ENCODE peak calls at places on chromosomes 12 and 14, in eight cellular contexts. M is IMR-90, U is A549, L is ovary, Y is transverse colon, S is stomach, K is body of pancreas, A is prostate gland. B is an unnamed sample. For H3K4me1, the result is how much of the 10 kb centered on the place peaks cover.

GRCh38 chr14:32826404-32827082 is 112.1 kb upstream of the NPAS3 start:
- DNase-seq in M (no peak), U (no peak), L (no peak), Y (no peak), S (no peak), K (no peak), A (no peak), B (peak)

GRCh38 chr12:98352218-98352811 is 163.1 kb upstream of the TMPO start:
- DNase-seq in M (peak), U (peak), L (no peak), Y (no peak), S (no peak), K (no peak), A (no peak), B (no peak)

GRCh38 chr14:51626788-51627187 is 24.9 kb upstream of the FRMD6 start:
- DNase-seq in M (no peak), U (no peak), L (no peak), Y (no peak), S (no peak), K (no peak), A (no peak), B (no peak)

GRCh38 chr12:122028165-122028591 is 6.5 kb downstream of the BCL7A start:
- DNase-seq in M (no peak), U (no peak), L (no peak), Y (no peak), S (no peak), K (no peak), A (no peak), B (no peak)

GRCh38 chr12:12466157-12466556 is 96.5 kb downstream of the DUSP16 start:
- DNase-seq in M (no peak), U (no peak), L (no peak), Y (no peak), S (no peak), K (no peak), A (no peak), B (no peak)

GRCh38 chr14:66396165-66396564 is 90.0 kb upstream of the CCDC196 start:
- DNase-seq in M (no peak), U (no peak), L (no peak), Y (no peak), S (no peak), K (no peak), A (no peak), B (no peak)

GRCh38 chr12:57390174-57390573 is 40.7 kb downstream of the R3HDM2 start:
- DNase-seq in M (no peak), U (no peak), L (no peak), Y (no peak), S (no peak), K (no peak), A (no peak), B (no peak)

GRCh38 chr14:22448035-22448904 is 140.8 kb downstream of the DAD1 start:
- DNase-seq in M (no peak), U (no peak), L (no peak), Y (no peak), S (no peak), K (no peak), A (no peak), B (no peak)

GRCh38 chr12:39354955-39355354 is 88.0 kb downstream of the KIF21A start:
- DNase-seq in M (no peak), U (no peak), L (no peak), Y (no peak), S (no peak), K (no peak), A (no peak), B (no peak)

GRCh38 chr12:49776413-49776812 is 35.1 kb downstream of the TMBIM6 start:
- DNase-seq in M (peak), U (peak), L (peak), Y (peak), S (peak), K (peak), A (peak), B (peak)

GRCh38 chr14:101965145-101965531 is 765 bp downstream of the DYNC1H1 start:
- DNase-seq in M (peak), U (no peak), L (peak), Y (peak), S (peak), K (peak), A (peak), B (peak)

GRCh38 chr12:89481218-89481914 is 43.2 kb downstream of the GALNT4 start:
- DNase-seq in M (peak), U (no peak), L (no peak), Y (no peak), S (no peak), K (no peak), A (no peak), B (no peak)

GRCh38 chr14:104856157-104856868 is 8.8 kb upstream of the CEP170B start:
- DNase-seq in M (no peak), U (no peak), L (no peak), Y (no peak), S (no peak), K (no peak), A (no peak), B (no peak)

GRCh38 chr14:89058707-89059106 is 234.3 kb downstream of the TTC8 start:
- DNase-seq in M (peak), U (no peak), L (no peak), Y (no peak), S (no peak), K (no peak), A (no peak), B (no peak)

GRCh38 chr12:32107376-32108267 is 975 bp downstream of the BICD1 start:
- DNase-seq in M (peak), U (peak), L (peak), Y (peak), S (no peak), K (no peak), A (no peak), B (peak)

GRCh38 chr12:92656911-92657310 is 45.9 kb upstream of the PLEKHG7 start:
- DNase-seq in M (peak), U (no peak), L (no peak), Y (no peak), S (no peak), K (no peak), A (no peak), B (no peak)

DNA sequence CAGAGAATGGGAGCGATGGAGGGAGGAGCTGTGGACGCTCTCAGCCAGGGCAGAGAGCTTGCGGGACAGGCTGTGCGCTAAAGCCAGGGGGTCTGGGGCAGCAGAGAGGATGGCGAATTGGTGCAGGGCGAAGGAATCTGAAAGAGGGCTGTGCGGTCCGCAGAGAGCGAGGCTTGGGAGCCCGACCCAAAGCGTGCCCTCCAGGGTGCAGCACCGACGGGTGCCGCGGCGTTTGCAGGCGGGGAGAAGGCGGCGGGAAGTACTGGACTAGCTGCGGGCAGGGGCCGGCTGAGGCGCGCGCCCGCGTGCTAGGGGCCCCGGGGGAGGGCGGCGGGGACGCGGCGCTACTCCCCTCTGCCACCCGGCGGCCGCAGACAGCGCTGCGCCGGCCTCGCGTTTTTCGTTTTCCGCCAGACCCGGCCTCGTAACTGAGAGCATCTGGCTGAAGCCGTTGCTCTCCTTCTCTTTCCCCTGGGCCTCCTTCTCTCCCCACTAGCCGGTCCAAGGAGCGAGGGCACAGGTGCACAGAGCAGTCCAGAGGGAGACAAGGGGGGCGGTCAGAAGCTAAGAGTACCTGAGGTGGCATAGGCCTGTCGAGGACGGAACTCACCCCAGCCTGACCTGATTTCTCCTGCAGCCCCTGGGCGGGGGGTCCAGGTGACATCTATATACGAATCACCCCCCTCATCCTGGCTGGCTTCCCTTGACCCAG is 24.9 kb downstream of the SLC6A12 start:
- DNase-seq in M (peak), U (peak), L (peak), Y (peak), S (peak), K (peak), A (no peak), B (peak)
- H3K4me3 ChIP-seq in M (peak), U (peak), L (peak), Y (peak), S (peak), K (no peak), A (peak), B (peak)

DNA sequence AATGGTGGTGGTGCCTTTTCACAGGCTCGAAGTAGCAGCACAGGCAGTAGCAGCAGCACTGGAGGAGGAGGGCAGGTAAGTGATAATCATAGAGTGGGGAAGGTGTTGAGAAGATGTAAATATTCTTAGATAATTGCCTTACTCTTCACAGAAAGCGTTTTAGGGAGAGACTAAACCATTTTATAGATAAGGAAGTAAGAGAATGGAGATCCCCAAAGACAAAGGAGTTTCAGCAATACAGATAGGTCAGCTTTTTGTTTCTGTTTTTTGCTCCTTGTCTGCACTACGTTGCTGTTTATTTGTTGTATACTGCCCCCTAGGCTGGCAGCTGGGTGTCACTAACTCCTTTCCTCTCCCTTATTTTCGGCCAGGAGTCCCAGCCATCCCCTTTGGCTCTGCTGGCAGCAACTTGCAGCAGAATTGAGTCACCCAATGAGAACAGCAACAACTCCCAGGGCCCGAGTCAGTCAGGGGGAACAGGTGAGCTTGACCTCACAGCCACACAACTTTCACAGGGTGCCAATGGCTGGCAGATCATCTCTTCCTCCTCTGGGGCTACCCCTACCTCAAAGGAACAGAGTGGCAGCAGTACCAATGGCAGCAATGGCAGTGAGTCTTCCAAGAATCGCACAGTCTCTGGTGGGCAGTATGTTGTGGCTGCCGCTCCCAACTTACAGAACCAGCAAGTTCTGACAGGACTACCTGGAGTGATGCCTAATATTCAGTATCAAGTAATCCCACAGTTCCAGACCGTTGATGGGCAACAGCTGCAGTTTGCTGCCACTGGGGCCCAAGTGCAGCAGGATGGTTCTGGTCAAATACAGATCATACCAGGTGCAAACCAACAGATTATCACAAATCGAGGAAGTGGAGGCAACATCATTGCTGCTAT is 2.0 kb downstream of the SP1 start:
- DNase-seq in M (peak), U (no peak), L (peak), Y (peak), S (peak), K (peak), A (peak), B (peak)
- H3K4me1 ChIP-seq in M (under half), U (under half), L (under half), Y (half or more), S (half or more), K (half or more), A (under half), B (half or more)

GRCh38 chr12:77324763-77325468 is 259.5 kb upstream of the E2F7 start:
- DNase-seq in M (peak), U (peak), L (peak), Y (peak), S (peak), K (peak), A (peak), B (peak)
- TF ChIP-seq POLR2A in M (no peak), U (no peak), L (no peak), Y (no peak), S (no peak), K (no peak), A (no peak), B (no peak)

DNA sequence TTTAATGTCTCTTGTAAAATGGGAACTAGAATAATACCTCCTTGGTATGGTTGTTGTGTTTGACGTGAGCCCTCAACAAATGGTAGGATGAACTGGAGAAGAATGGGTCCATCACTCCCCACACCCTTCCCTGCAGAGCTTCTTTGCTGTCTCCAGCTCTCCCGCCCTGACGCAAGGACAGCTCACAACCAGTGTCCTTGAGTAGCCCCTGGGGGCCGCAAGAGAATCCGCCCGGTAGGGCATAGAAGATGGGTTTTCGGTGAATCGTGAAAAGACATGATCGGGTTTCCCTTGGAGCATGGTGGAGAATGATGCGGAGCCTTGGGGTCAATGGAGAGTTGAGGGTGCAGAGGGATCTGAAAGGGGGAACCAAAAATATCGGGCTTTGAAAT is 6.1 kb upstream of the PAX9 start:
- DNase-seq in M (no peak), U (no peak), L (no peak), Y (no peak), S (no peak), K (no peak), A (no peak), B (no peak)
- H3K4me3 ChIP-seq in M (no peak), U (peak), L (no peak), Y (no peak), S (no peak), K (no peak), A (no peak), B (no peak)

DNA sequence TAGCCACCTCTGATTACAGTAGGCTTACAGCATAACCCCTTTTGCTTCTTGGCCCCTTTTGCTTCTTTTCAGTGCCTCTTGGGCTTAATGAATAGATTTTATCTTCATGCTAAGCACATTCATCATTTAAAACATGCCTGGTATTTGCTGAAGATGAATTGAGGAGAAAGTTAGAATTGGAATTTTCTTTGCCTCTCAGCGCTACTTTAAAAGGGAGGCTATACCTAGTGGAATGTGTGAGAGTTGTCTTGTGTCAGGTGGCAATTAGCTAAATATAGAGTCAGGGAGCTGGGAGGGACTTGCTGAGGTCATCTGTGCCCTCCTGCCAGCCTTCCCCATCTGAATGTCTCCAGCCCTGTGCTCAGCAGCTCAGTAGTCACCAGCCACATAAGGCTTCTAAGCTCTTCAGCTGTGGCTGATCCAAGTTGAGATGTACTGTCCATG is 132.2 kb downstream of the SAMD4A start:
- DNase-seq in M (no peak), U (no peak), L (no peak), Y (no peak), S (no peak), K (no peak), A (no peak), B (no peak)
- H3K4me1 ChIP-seq in M (under half), U (under half), L (under half), Y (under half), S (under half), K (under half), A (under half), B (under half)

GRCh38 chr12:123457980-123458779 is at the start of gene SNRNP35:
- DNase-seq in M (peak), U (peak), L (peak), Y (peak), S (peak), K (peak), A (peak), B (peak)
- TF ChIP-seq POLR2A in M (peak), U (peak), L (peak), Y (peak), S (no peak), K (peak), A (peak), B (no peak)

GRCh38 chr14:56061051-56061450 is 57.2 kb upstream of the PELI2 start:
- DNase-seq in M (no peak), U (no peak), L (no peak), Y (no peak), S (no peak), K (no peak), A (no peak), B (no peak)
- H3K4me3 ChIP-seq in M (no peak), U (no peak), L (no peak), Y (no peak), S (no peak), K (no peak), A (no peak), B (no peak)